ENCODE peak calls at places on chromosomes 3 and 15, in four cellular contexts. W, A, O and G are unnamed samples. For H3K4me1, the result is how much of the 10 kb centered on the place peaks cover.

GRCh38 chr3:17945018-17945798 is 202.8 kb upstream of the TBC1D5 start:
- DNase-seq in W (no peak), A (no peak), O (no peak), G (no peak)

GRCh38 chr3:175818811-175819464 is 959.8 kb downstream of the NAALADL2 start:
- DNase-seq in W (no peak), A (no peak), O (no peak), G (no peak)

GRCh38 chr3:1010228-1010627 is 82.6 kb upstream of the CNTN6 start:
- DNase-seq in W (no peak), A (no peak), O (no peak), G (no peak)

GRCh38 chr3:104951426-104951825 is 415.3 kb upstream of the ALCAM start:
- DNase-seq in W (no peak), A (no peak), O (no peak), G (peak)

GRCh38 chr3:55180936-55181535 is 253.2 kb upstream of the LRTM1 start:
- DNase-seq in W (peak), A (peak), O (no peak), G (no peak)

GRCh38 chr15:64050281-64051092 is 4.2 kb upstream of the DAPK2 start:
- DNase-seq in W (no peak), A (no peak), O (no peak), G (no peak)

GRCh38 chr15:64844576-64845140 is 2.9 kb downstream of the PLEKHO2 start:
- DNase-seq in W (no peak), A (no peak), O (no peak), G (no peak)

GRCh38 chr15:80777137-80777536 is 2.0 kb upstream of the CEMIP start:
- DNase-seq in W (no peak), A (peak), O (no peak), G (peak)

GRCh38 chr3:111747490-111747889 is 111.6 kb upstream of the PHLDB2 start:
- DNase-seq in W (no peak), A (peak), O (no peak), G (peak)

GRCh38 chr3:45320986-45321385 is 67.4 kb upstream of the LARS2 start:
- DNase-seq in W (no peak), A (no peak), O (no peak), G (no peak)

GRCh38 chr3:36733723-36734122 is 30.6 kb downstream of the DCLK3 start:
- DNase-seq in W (no peak), A (no peak), O (no peak), G (no peak)

GRCh38 chr3:119311191-119311925 is 17.2 kb downstream of the ARHGAP31 start:
- DNase-seq in W (no peak), A (peak), O (no peak), G (peak)

GRCh38 chr3:15303728-15304127 is 28.7 kb downstream of the SH3BP5 start:
- DNase-seq in W (no peak), A (no peak), O (no peak), G (no peak)

DNA sequence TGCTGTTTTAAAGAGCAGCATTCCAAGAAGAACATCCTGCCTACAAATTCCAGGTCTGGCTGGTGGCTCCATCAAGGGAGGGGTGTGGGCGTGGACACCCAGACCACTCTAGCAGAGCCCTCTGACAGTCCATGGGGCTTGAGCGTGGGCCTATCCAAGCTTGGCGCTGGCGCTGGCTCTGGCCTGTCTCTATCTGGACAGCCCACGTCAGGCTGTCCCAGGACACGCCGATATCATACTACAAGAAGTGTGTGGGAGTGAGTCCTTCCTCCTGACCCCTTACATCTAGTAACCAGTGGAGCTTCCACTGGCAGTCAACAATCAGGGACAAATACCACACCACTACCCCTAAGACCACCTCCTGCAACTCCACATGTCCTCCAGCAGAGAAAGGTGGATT is 17.1 kb upstream of the DUSP7 start:
- DNase-seq in W (no peak), A (no peak), O (no peak), G (no peak)
- H3K4me1 ChIP-seq in W (under half), A (under half), O (under half), G (under half)

GRCh38 chr3:159451482-159451881 is 537.2 kb upstream of the IL12A start:
- DNase-seq in W (no peak), A (no peak), O (no peak), G (no peak)

GRCh38 chr3:159448902-159449301 is 539.7 kb upstream of the IL12A start:
- DNase-seq in W (no peak), A (no peak), O (no peak), G (no peak)

GRCh38 chr3:159447841-159448240 is 540.8 kb upstream of the IL12A start:
- DNase-seq in W (no peak), A (peak), O (no peak), G (no peak)

GRCh38 chr3:159453036-159453435 is 535.6 kb upstream of the IL12A start:
- DNase-seq in W (no peak), A (no peak), O (no peak), G (no peak)

DNA sequence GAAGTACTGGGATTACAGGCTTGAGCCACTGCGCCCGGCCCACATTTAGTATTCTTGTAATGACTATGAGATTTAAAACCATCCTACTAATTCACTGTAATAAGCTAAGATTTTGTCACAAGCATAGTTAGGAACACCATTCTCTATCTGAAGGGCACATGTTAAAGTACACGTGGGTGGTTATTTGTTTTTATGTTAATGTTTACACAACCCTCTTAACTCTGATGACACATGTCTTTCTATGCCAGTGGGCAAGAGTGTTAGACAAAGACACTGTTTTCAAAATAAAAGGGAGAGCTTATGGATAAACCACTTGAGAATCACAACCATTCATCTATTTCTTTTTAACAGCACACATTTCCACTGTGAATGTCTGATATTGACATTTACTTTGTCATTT is 537.6 kb upstream of the IL12A start:
- DNase-seq in W (no peak), A (no peak), O (no peak), G (no peak)
- TF ChIP-seq FOS in W (no peak), A (no peak), O (no peak), G (no peak)

DNA sequence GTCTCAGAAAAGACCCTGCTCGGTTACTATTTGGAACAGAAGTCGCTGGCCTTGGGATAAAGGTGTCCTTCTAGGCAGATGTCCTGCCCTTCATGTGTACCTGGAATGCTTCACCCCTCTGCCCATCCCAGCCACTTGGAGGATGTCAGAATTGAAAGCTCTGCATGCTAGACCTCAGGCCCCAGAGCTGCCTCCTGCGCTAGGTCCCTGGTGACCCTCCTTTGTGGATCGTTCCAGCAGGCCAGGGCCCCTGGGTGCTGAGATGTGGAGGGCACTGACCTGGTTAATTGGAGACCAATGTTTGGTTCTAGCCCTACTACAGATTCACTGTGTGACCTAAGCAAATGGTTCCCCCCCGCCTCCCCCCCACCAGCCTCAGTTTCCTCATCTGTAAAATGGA is 2.7 kb upstream of the CTSH start:
- DNase-seq in W (no peak), A (no peak), O (no peak), G (no peak)
- H3K4me1 ChIP-seq in W (under half), A (under half), O (under half), G (under half)

GRCh38 chr15:75620776-75621536 is 4.6 kb downstream of the SNUPN start:
- DNase-seq in W (no peak), A (peak), O (no peak), G (peak)
- TF ChIP-seq FOS in W (no peak), A (peak), O (no peak), G (no peak)

GRCh38 chr15:92880796-92881569 is 19.1 kb upstream of the CHD2 start:
- DNase-seq in W (no peak), A (no peak), O (no peak), G (no peak)

GRCh38 chr15:92881838-92882696 is 18.1 kb upstream of the CHD2 start:
- DNase-seq in W (peak), A (peak), O (peak), G (peak)

GRCh38 chr15:92882697-92883642 is 17.2 kb upstream of the CHD2 start:
- DNase-seq in W (no peak), A (no peak), O (no peak), G (no peak)

GRCh38 chr15:92879949-92880725 is 20.0 kb upstream of the CHD2 start:
- DNase-seq in W (no peak), A (no peak), O (no peak), G (no peak)

DNA sequence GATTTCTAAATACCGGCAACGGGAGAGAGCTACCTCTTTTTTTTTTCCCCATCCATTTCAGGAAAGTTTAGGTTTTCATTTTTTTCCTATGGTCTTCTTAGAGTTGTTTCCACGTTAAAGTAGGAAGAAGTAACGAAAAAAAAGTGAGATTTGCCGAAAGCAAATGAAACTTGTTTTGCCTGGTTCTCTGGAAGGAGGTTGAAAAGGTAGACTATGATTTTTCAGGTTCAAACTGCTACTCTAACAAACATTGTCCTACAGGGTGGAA is 18.6 kb upstream of the CHD2 start:
- DNase-seq in W (no peak), A (no peak), O (no peak), G (no peak)
- H3K4me1 ChIP-seq in W (under half), A (under half), O (under half), G (under half)

GRCh38 chr3:180961087-180961486 is 28.4 kb downstream of the DNAJC19 start:
- DNase-seq in W (no peak), A (no peak), O (no peak), G (no peak)

GRCh38 chr3:180962530-180962929 is 27.0 kb downstream of the DNAJC19 start:
- DNase-seq in W (no peak), A (no peak), O (no peak), G (no peak)

GRCh38 chr3:180961552-180961951 is 28.0 kb downstream of the DNAJC19 start:
- DNase-seq in W (no peak), A (no peak), O (no peak), G (no peak)

GRCh38 chr3:180959691-180960090 is 29.8 kb downstream of the DNAJC19 start:
- DNase-seq in W (no peak), A (no peak), O (no peak), G (no peak)
- TF ChIP-seq FOS in W (no peak), A (no peak), O (no peak), G (no peak)

DNA sequence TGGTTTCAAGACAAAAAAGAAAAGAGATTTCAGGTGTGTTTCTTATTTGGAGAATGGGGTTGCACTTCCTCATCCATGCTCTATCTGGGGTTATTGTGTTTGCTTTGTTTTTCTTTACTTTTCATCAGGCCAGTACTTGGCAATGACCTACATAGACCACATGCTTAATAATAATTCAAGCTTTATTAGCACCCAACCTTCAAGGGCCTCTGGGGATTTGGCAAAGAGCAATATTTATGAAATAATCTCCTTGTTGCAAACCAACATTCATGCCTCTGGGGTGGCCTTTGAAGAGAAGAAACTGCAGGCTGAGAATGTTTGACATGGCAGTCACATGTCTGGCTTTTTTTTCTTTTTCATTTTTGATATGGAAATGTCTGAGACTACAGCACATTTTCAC is 68.2 kb upstream of the SNRK start:
- DNase-seq in W (no peak), A (no peak), O (no peak), G (no peak)
- H3K4me1 ChIP-seq in W (under half), A (under half), O (under half), G (under half)

GRCh38 chr15:77496710-77497107 is 76.0 kb downstream of the HMG20A start:
- DNase-seq in W (peak), A (peak), O (no peak), G (peak)

GRCh38 chr15:77497942-77498361 is 77.3 kb downstream of the HMG20A start:
- DNase-seq in W (no peak), A (no peak), O (no peak), G (peak)

GRCh38 chr15:77497108-77497737 is 76.5 kb downstream of the HMG20A start:
- DNase-seq in W (no peak), A (no peak), O (no peak), G (no peak)

GRCh38 chr15:77494073-77494472 is 73.4 kb downstream of the HMG20A start:
- DNase-seq in W (no peak), A (no peak), O (no peak), G (no peak)

GRCh38 chr15:77495806-77496589 is 75.3 kb downstream of the HMG20A start:
- DNase-seq in W (no peak), A (peak), O (no peak), G (peak)
- TF ChIP-seq FOS in W (no peak), A (peak), O (no peak), G (no peak)